ENCODE peak calls at places on chromosomes 3 and 15, in six cellular contexts. One of them, this sample, is unnamed.

GRCh38 chr15:69557340-69558137 is 104.9 kb downstream of the RPLP1 start:
- DNase-seq in adrenal gland: peak; percentile 46
- DNase-seq in DMS79: peak; percentile 51
- DNase-seq in frontal cortex: no peak
- DNase-seq in caudate nucleus: no peak
- DNase-seq in GM23338: no peak
- DNase-seq in this sample: no peak

GRCh38 chr15:75403892-75404291 is 35.5 kb upstream of the MAN2C1 start:
- DNase-seq in adrenal gland: no peak
- DNase-seq in DMS79: no peak
- DNase-seq in frontal cortex: no peak
- DNase-seq in caudate nucleus: no peak
- DNase-seq in GM23338: no peak
- DNase-seq in this sample: no peak

GRCh38 chr15:87816811-87817210 is 439.7 kb downstream of the NTRK3 start:
- DNase-seq in adrenal gland: peak; percentile 18
- DNase-seq in DMS79: no peak
- DNase-seq in frontal cortex: no peak
- DNase-seq in caudate nucleus: no peak
- DNase-seq in GM23338: no peak
- DNase-seq in this sample: no peak

GRCh38 chr3:184322731-184323487 is 8.5 kb downstream of the EIF4G1 start:
- DNase-seq in adrenal gland: peak; percentile 97
- DNase-seq in DMS79: no peak
- DNase-seq in frontal cortex: peak; percentile 3
- DNase-seq in caudate nucleus: no peak
- DNase-seq in GM23338: no peak
- DNase-seq in this sample: no peak

GRCh38 chr15:55897560-55898336 is 95.7 kb downstream of the NEDD4 start:
- DNase-seq in adrenal gland: peak; percentile 43
- DNase-seq in DMS79: no peak
- DNase-seq in frontal cortex: peak; percentile 8
- DNase-seq in caudate nucleus: no peak
- DNase-seq in GM23338: peak; percentile 85
- DNase-seq in this sample: peak; percentile 22

GRCh38 chr15:62069551-62069950 is 2.8 kb downstream of the C2CD4A start:
- DNase-seq in adrenal gland: no peak
- DNase-seq in DMS79: no peak
- DNase-seq in frontal cortex: no peak
- DNase-seq in caudate nucleus: no peak
- DNase-seq in GM23338: no peak
- DNase-seq in this sample: no peak

GRCh38 chr3:171028025-171028778 is 1.7 kb upstream of the SLC2A2 start:
- DNase-seq in adrenal gland: peak; percentile 49
- DNase-seq in DMS79: peak; percentile 29
- DNase-seq in frontal cortex: no peak
- DNase-seq in caudate nucleus: no peak
- DNase-seq in GM23338: peak; percentile 87
- DNase-seq in this sample: no peak

GRCh38 chr3:100912571-100912970 is 80.7 kb downstream of the ABI3BP start:
- DNase-seq in adrenal gland: no peak
- DNase-seq in DMS79: no peak
- DNase-seq in frontal cortex: no peak
- DNase-seq in caudate nucleus: no peak
- DNase-seq in GM23338: no peak
- DNase-seq in this sample: no peak

GRCh38 chr3:66362541-66362941 is 138.3 kb downstream of the LRIG1 start:
- DNase-seq in adrenal gland: no peak
- DNase-seq in DMS79: no peak
- DNase-seq in frontal cortex: no peak
- DNase-seq in caudate nucleus: no peak
- DNase-seq in GM23338: peak; percentile 42
- DNase-seq in this sample: no peak

GRCh38 chr3:184380210-184380626 is 364 bp downstream of the CHRD start:
- DNase-seq in adrenal gland: peak; percentile 69
- DNase-seq in DMS79: no peak
- DNase-seq in frontal cortex: peak; percentile 88
- DNase-seq in caudate nucleus: no peak
- DNase-seq in GM23338: peak; percentile 81
- DNase-seq in this sample: peak; percentile 46

GRCh38 chr15:89809093-89809786 is 5.4 kb downstream of the ANPEP start:
- DNase-seq in adrenal gland: no peak
- DNase-seq in DMS79: no peak
- DNase-seq in frontal cortex: no peak
- DNase-seq in caudate nucleus: no peak
- DNase-seq in GM23338: no peak
- DNase-seq in this sample: no peak

GRCh38 chr3:5138214-5138981 is 16.3 kb downstream of the ARL8B start:
- DNase-seq in adrenal gland: no peak
- DNase-seq in DMS79: no peak
- DNase-seq in frontal cortex: no peak
- DNase-seq in caudate nucleus: no peak
- DNase-seq in GM23338: no peak
- DNase-seq in this sample: no peak

This sample was measured in progenitor cell of endocrine pancreas.